ENCODE peak calls at places on chromosomes 4 and X, in four cellular contexts. P is CD4-positive, alpha-beta memory T cell; O is GM23248; A is thoracic aorta. J is an unnamed sample.

GRCh38 chrX:110417128-110417527 is 58.5 kb downstream of the RTL9 start:
- DNase-seq in O (no peak), P (no peak), A (no peak), J (no peak)

GRCh38 chrX:153494541-153495361 is at the start of gene BGN:
- DNase-seq in A (peak; percentile 39), P (no peak), O (peak; percentile 71), J (peak; percentile 86)

GRCh38 chr4:102981005-102981404 is 38.5 kb downstream of the SLC9B1 start:
- DNase-seq in A (no peak), O (no peak), P (no peak), J (no peak)

GRCh38 chrX:100928660-100929613 is at the start of gene XKRX:
- DNase-seq in P (peak; percentile 22), O (peak; percentile 53), A (no peak), J (peak; percentile 70)

GRCh38 chr4:134243742-134244713 is 42.4 kb upstream of the PABPC4L start:
- DNase-seq in O (no peak), P (no peak), A (no peak), J (peak; percentile 61)

GRCh38 chr4:63620271-63620670 is 789.0 kb downstream of the TECRL start:
- DNase-seq in P (no peak), O (no peak), A (no peak), J (no peak)

GRCh38 chrX:40831750-40832149 is 96.4 kb upstream of the MED14 start:
- DNase-seq in P (no peak), A (no peak), O (no peak), J (no peak)

GRCh38 chr4:40953253-40954118 is 203.7 kb downstream of the NSUN7 start:
- DNase-seq in P (no peak), A (no peak), O (no peak), J (no peak)

GRCh38 chr4:170226288-170226687 is 136.5 kb upstream of the AADAT start:
- DNase-seq in O (no peak), P (no peak), A (no peak), J (no peak)

GRCh38 chr4:119118397-119118796 is 17.2 kb upstream of the MYOZ2 start:
- DNase-seq in P (no peak), O (no peak), A (no peak), J (no peak)

GRCh38 chrX:77937291-77937690 is 26.8 kb downstream of the ATP7A start:
- DNase-seq in A (no peak), O (peak; percentile 23), P (no peak), J (no peak)

GRCh38 chr4:108053281-108053701 is 63.6 kb downstream of the HADH start:
- DNase-seq in P (no peak), O (no peak), A (no peak), J (no peak)
- H3K4me1 ChIP-seq in P (peaks cover 75% of the 10 kb centered on the region), O (peaks cover under 1% of the 10 kb centered on the region), A (no peaks in the 10 kb centered on the region), J (no peaks in the 10 kb centered on the region)

GRCh38 chr4:5825642-5826041 is 67.2 kb downstream of the CRMP1 start:
- DNase-seq in A (no peak), P (no peak), O (no peak), J (no peak)
- H3K4me1 ChIP-seq in A (no peaks in the 10 kb centered on the region), P (no peaks in the 10 kb centered on the region), O (peaks cover 9% of the 10 kb centered on the region), J (peaks cover 9% of the 10 kb centered on the region)

DNA sequence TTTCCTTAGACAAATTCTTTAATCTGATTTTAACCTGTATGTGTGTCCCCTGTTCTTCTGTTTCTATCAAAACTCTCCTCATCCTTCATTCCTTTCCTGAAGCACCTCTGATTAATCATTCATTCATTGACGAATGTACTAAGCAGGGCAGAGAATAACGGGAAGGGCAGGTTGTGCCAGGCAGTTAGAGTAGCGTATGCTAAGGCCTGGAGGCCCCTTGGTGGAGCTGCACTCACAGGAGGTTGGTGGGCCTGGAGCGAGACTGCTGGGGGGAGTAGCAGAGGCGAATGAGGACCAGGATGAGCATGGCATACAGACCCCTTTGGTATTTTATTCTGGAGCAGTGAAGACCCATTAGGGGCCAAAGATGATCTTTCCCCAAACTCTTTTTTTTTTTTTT is 22.5 kb downstream of the PTTG2 start:
- DNase-seq in P (no peak), A (no peak), O (no peak), J (no peak)
- H3K4me1 ChIP-seq in P (peaks cover 18% of the 10 kb centered on the region), A (peaks cover 68% of the 10 kb centered on the region), O (peaks cover 14% of the 10 kb centered on the region), J (peaks cover 25% of the 10 kb centered on the region)

DNA sequence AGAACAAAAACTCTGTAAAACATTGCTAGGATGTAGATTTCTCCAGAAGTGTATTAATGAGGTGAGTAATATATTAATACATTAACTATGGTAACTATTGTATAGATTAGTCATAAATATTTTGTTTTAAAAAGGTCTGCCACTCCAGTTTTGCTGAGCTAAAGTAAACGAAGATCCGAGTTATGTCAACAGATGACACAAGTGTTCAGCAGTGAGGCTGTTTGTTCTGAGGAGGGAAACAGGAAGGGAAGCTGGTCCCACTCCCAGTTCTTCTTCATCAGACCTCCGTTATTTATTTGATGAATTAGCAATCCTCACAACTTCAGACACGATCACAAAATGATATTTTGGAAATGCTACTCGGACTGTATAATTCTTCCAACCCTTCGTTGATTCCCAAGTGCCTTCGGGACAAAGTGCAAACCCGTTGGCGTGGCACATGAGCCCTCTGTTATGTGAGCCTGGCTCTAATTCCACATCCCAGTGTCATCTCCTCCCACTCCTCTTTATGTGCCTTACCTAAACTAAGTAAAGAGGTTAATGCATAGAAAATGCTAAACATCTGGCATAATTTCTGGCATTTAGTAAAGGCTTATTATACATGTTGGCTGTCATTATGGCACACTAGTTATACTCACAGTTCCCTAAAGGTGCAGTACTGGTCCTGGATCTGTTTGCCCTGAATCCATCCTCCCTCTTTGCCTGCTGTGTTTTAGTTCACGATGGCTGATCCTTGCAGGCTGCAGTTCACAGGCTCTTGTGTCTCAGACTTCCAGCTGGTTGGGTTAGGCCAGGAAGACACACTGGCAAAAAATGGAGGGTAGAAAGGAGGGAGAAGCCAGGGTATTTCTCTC is 190.6 kb upstream of the LNX1 start:
- DNase-seq in A (no peak), P (no peak), O (no peak), J (no peak)
- H3K4me1 ChIP-seq in A (no peaks in the 10 kb centered on the region), P (no peaks in the 10 kb centered on the region), O (peaks cover 36% of the 10 kb centered on the region), J (peaks cover under 1% of the 10 kb centered on the region)

J was measured in kidney.